ENCODE peak calls at places on chromosomes 13 and 19, in five cellular contexts. M, V, I, F and R are unnamed samples. For H3K9me3, the result is how much of the 10 kb centered on the place peaks cover.

GRCh38 chr13:32309812-32310706 is 5.1 kb downstream of the ZAR1L start:
- DNase-seq in M (peak), V (no peak), I (peak), F (peak), R (no peak)

GRCh38 chr19:48558018-48558684 is 6.2 kb downstream of the SULT2B1 start:
- DNase-seq in M (peak), V (no peak), I (no peak), F (no peak), R (no peak)

GRCh38 chr13:98440390-98441055 is 136.4 kb downstream of the STK24 start:
- DNase-seq in M (no peak), V (no peak), I (no peak), F (no peak), R (no peak)

GRCh38 chr19:40229484-40229883 is 3.0 kb upstream of the CCNP start:
- DNase-seq in M (peak), V (no peak), I (no peak), F (no peak), R (no peak)

GRCh38 chr19:2419754-2420153 is 7.6 kb downstream of the TIMM13 start:
- DNase-seq in M (no peak), V (no peak), I (no peak), F (no peak), R (no peak)

GRCh38 chr13:25085125-25085742 is 10.7 kb upstream of the PABPC3 start:
- DNase-seq in M (peak), V (no peak), I (peak), F (no peak), R (peak)

GRCh38 chr19:35552534-35553384 is 7.3 kb downstream of the TMEM147 start:
- DNase-seq in M (no peak), V (no peak), I (no peak), F (no peak), R (no peak)

GRCh38 chr13:37960427-37960826 is 90.9 kb upstream of the TRPC4 start:
- DNase-seq in M (no peak), V (no peak), I (no peak), F (no peak), R (no peak)

GRCh38 chr19:18049390-18049789 is 37.3 kb downstream of the IL12RB1 start:
- DNase-seq in M (peak), V (no peak), I (no peak), F (peak), R (no peak)

GRCh38 chr19:10193666-10194499 is 870 bp downstream of the DNMT1 start:
- DNase-seq in M (peak), V (no peak), I (peak), F (no peak), R (no peak)

GRCh38 chr19:12090807-12091206 is 26.3 kb downstream of the ZNF844 start:
- DNase-seq in M (peak), V (no peak), I (peak), F (peak), R (peak)

GRCh38 chr19:15402411-15403150 is 16.2 kb downstream of the AKAP8L start:
- DNase-seq in M (no peak), V (no peak), I (no peak), F (no peak), R (no peak)

GRCh38 chr19:49210108-49210900 is 52.7 kb downstream of the TRPM4 start:
- DNase-seq in M (no peak), V (no peak), I (peak), F (peak), R (no peak)

GRCh38 chr19:13437919-13438618 is 68.2 kb downstream of the CACNA1A start:
- DNase-seq in M (no peak), V (no peak), I (no peak), F (no peak), R (no peak)

GRCh38 chr19:9323557-9323918 is 441 bp upstream of the ZNF559 start:
- DNase-seq in M (peak), V (no peak), I (peak), F (peak), R (no peak)

GRCh38 chr19:2494447-2495129 is 18.7 kb downstream of the GADD45B start:
- DNase-seq in M (peak), V (no peak), I (peak), F (peak), R (no peak)

GRCh38 chr13:45546410-45546765 is 69.2 kb downstream of the ERICH6B start:
- DNase-seq in M (no peak), V (no peak), I (no peak), F (no peak), R (peak)

GRCh38 chr19:10912619-10913018 is 15.8 kb downstream of the YIPF2 start:
- DNase-seq in M (no peak), V (no peak), I (no peak), F (peak), R (no peak)

GRCh38 chr19:52946322-52947310 is 16.1 kb downstream of the ZNF816 start:
- DNase-seq in M (peak), V (no peak), I (peak), F (peak), R (no peak)

GRCh38 chr19:33186835-33187540 is 7.1 kb upstream of the LRP3 start:
- DNase-seq in M (no peak), V (no peak), I (no peak), F (peak), R (no peak)

GRCh38 chr19:19372656-19373416 is 32.6 kb upstream of the GATAD2A start:
- DNase-seq in M (no peak), V (no peak), I (no peak), F (peak), R (no peak)

GRCh38 chr13:109494955-109495354 is 291.4 kb downstream of the IRS2 start:
- DNase-seq in M (peak), V (no peak), I (no peak), F (no peak), R (no peak)

GRCh38 chr19:45451181-45451849 is 16.5 kb upstream of the FOSB start:
- DNase-seq in M (peak), V (no peak), I (no peak), F (no peak), R (no peak)

GRCh38 chr13:86080340-86080995 is 281.2 kb upstream of the SLITRK6 start:
- DNase-seq in M (peak), V (no peak), I (no peak), F (no peak), R (no peak)

GRCh38 chr19:35381318-35381717 is 10.4 kb downstream of the GPR42 start:
- DNase-seq in M (no peak), V (no peak), I (no peak), F (no peak), R (no peak)

GRCh38 chr13:30576528-30576927 is 41.2 kb upstream of the USPL1 start:
- DNase-seq in M (peak), V (no peak), I (peak), F (peak), R (no peak)

GRCh38 chr13:59398127-59398526 is 765.6 kb downstream of the DIAPH3 start:
- DNase-seq in M (no peak), V (no peak), I (peak), F (no peak), R (no peak)

GRCh38 chr19:11141937-11142527 is 13.6 kb downstream of the SPC24 start:
- DNase-seq in M (no peak), V (no peak), I (no peak), F (no peak), R (no peak)

GRCh38 chr19:18292460-18292809 is 11.0 kb upstream of the JUND start:
- DNase-seq in M (no peak), V (no peak), I (no peak), F (peak), R (no peak)

GRCh38 chr19:31408460-31409124 is 59.4 kb upstream of the TSHZ3 start:
- DNase-seq in M (peak), V (no peak), I (no peak), F (no peak), R (no peak)

GRCh38 chr19:4971424-4971793 is 2.5 kb downstream of the KDM4B start:
- DNase-seq in M (no peak), V (no peak), I (peak), F (peak), R (no peak)

GRCh38 chr19:328025-328505 is 16.5 kb downstream of the MIER2 start:
- DNase-seq in M (no peak), V (no peak), I (no peak), F (peak), R (no peak)

GRCh38 chr19:33622505-33622808 is 704 bp downstream of the CHST8 start:
- DNase-seq in M (peak), V (no peak), I (peak), F (no peak), R (no peak)

GRCh38 chr13:60976367-60976766 is 439.3 kb downstream of the PCDH20 start:
- DNase-seq in M (no peak), V (no peak), I (no peak), F (no peak), R (no peak)

GRCh38 chr19:44051654-44052402 is at the start of gene ZNF223:
- DNase-seq in M (peak), V (peak), I (peak), F (peak), R (peak)
- H3K9me3 ChIP-seq in M (under half), V (under half), I (under half), F (under half), R (under half)

DNA sequence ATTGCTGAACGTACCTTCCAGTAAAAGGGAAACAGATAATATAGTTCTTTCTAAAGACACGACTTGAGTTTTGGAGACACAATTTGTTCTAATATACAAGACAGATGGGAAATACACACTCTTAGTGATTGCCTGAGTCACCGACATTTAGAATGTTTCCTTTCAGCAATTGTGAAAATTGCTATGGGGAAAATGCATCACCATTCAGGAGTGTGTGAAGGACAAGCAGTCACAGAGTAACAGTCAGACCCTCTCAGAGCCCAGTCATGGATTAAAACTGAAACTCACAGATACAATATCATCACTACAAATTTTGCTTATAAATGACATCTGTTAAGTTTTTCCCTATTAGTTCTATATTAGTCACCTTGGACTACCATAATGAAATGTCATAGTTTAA is 286.1 kb downstream of the SPRY2 start:
- DNase-seq in M (peak), V (no peak), I (no peak), F (no peak), R (no peak)
- H3K9me3 ChIP-seq in M (under half), V (under half), I (under half), F (under half), R (under half)

GRCh38 chr19:23904406-23904805 is 10.3 kb upstream of the ZNF726 start:
- DNase-seq in M (no peak), V (no peak), I (no peak), F (no peak), R (no peak)

GRCh38 chr19:23896912-23897311 is 17.8 kb upstream of the ZNF726 start:
- DNase-seq in M (no peak), V (no peak), I (no peak), F (no peak), R (no peak)

GRCh38 chr19:23905771-23906170 is 8.9 kb upstream of the ZNF726 start:
- DNase-seq in M (no peak), V (no peak), I (no peak), F (no peak), R (peak)

GRCh38 chr19:23906835-23907234 is 7.9 kb upstream of the ZNF726 start:
- DNase-seq in M (no peak), V (no peak), I (no peak), F (peak), R (no peak)

DNA sequence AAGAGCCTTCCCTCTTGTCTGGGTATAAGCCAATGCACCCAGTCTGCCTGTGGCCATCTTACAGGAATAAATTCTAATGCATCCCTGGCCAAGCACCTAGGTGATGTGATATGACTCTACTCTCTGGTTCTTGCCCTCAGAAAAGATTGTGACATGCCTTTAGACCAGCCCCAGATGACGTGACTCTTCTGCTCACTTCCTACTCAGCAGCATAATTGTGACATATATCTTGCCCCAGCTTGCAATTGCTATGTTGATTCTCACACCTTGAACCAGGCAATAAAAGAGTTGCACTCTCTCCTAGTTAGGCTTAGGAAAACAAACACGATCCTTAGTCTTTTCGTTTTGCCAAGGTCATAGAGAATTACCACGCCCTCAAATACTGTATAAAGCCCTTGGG is 13.3 kb upstream of the ZNF726 start:
- DNase-seq in M (no peak), V (no peak), I (no peak), F (no peak), R (no peak)
- H3K9me3 ChIP-seq in M (under half), V (under half), I (under half), F (under half), R (under half)

GRCh38 chr19:21590868-21591267 is 85.5 kb downstream of the ZNF429 start:
- DNase-seq in M (no peak), V (no peak), I (no peak), F (no peak), R (no peak)
- H3K9me3 ChIP-seq in M (under half), V (under half), I (under half), F (under half), R (under half)

GRCh38 chr13:80164451-80164850 is 176.5 kb downstream of the SPRY2 start:
- DNase-seq in M (peak), V (no peak), I (no peak), F (no peak), R (no peak)

GRCh38 chr13:80171096-80171495 is 169.8 kb downstream of the SPRY2 start:
- DNase-seq in M (no peak), V (no peak), I (no peak), F (peak), R (no peak)

GRCh38 chr13:80166352-80166751 is 174.6 kb downstream of the SPRY2 start:
- DNase-seq in M (peak), V (no peak), I (peak), F (no peak), R (no peak)

GRCh38 chr13:80173224-80173623 is 167.7 kb downstream of the SPRY2 start:
- DNase-seq in M (no peak), V (no peak), I (no peak), F (no peak), R (no peak)

DNA sequence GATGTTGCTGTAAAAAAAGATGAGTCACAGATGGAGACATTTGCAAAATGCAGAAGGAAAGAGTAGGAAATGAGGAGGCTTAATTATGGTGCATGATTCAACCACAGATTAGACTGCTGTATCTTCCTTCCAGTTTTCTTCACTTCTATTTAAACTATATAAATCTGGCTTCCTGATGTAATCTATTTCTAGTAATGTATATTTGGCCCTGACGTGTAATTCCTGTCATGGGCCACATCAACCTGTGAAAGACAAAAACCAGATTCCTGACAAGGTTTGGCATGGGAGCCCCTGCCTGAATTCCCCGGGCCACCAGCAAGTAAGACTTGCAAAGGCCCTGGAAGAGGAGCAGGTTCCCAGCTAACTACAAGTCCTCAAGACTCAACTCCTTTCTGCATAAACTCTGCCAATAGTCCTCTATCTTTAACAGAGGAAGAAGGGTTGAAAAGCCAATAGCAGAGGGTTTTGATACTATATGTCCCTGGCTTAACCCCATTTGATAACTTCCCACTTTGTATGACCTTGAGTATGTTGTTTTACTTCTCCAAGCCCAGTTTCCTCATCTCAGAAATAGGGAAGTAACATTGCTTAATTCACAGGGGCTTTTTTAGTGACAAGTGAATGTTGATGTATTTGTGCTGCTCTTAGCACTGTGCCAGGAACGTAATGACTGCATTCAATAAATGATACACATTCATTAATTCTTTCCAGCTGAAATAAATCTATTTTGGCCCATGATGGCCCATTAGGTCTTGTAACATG is 172.7 kb downstream of the SPRY2 start:
- DNase-seq in M (peak), V (no peak), I (peak), F (no peak), R (no peak)
- H3K9me3 ChIP-seq in M (under half), V (under half), I (under half), F (under half), R (under half)